ENCODE peak calls at places on chromosomes 5 and 9, in seven cellular contexts. One of them, this sample, is unnamed.

GRCh38 chr9:801399-802071 is 40.0 kb upstream of the DMRT1 start:
- DNase-seq in neural progenitor cell: no peak
- DNase-seq in heart left ventricle: no peak
- DNase-seq in spleen: no peak
- DNase-seq in tibial nerve: no peak
- DNase-seq in neuronal stem cell: no peak
- DNase-seq in naive thymus-derived CD4-positive, alpha-beta T cell: no peak
- DNase-seq in this sample: no peak

GRCh38 chr5:141646026-141646425 is 5.2 kb downstream of the FCHSD1 start:
- DNase-seq in naive thymus-derived CD4-positive, alpha-beta T cell: no peak
- DNase-seq in tibial nerve: no peak
- DNase-seq in neural progenitor cell: no peak
- DNase-seq in neuronal stem cell: no peak
- DNase-seq in spleen: no peak
- DNase-seq in heart left ventricle: no peak
- DNase-seq in this sample: no peak

GRCh38 chr5:33531796-33532195 is 91.0 kb downstream of the TARS1 start:
- DNase-seq in heart left ventricle: no peak
- DNase-seq in tibial nerve: no peak
- DNase-seq in neural progenitor cell: no peak
- DNase-seq in naive thymus-derived CD4-positive, alpha-beta T cell: no peak
- DNase-seq in neuronal stem cell: no peak
- DNase-seq in spleen: no peak
- DNase-seq in this sample: no peak

GRCh38 chr5:135263022-135263668 is 135.9 kb downstream of the MACROH2A1 start:
- DNase-seq in spleen: no peak
- DNase-seq in heart left ventricle: no peak
- DNase-seq in neuronal stem cell: no peak
- DNase-seq in neural progenitor cell: no peak
- DNase-seq in naive thymus-derived CD4-positive, alpha-beta T cell: no peak
- DNase-seq in tibial nerve: no peak
- DNase-seq in this sample: no peak

GRCh38 chr9:125942111-125942510 is 194.9 kb downstream of the PBX3 start:
- DNase-seq in tibial nerve: no peak
- DNase-seq in heart left ventricle: no peak
- DNase-seq in spleen: no peak
- DNase-seq in neuronal stem cell: no peak
- DNase-seq in naive thymus-derived CD4-positive, alpha-beta T cell: no peak
- DNase-seq in neural progenitor cell: no peak
- DNase-seq in this sample: no peak

GRCh38 chr5:144032375-144032774 is 138.1 kb downstream of the YIPF5 start:
- DNase-seq in neural progenitor cell: no peak
- DNase-seq in heart left ventricle: peak; percentile 51
- DNase-seq in naive thymus-derived CD4-positive, alpha-beta T cell: no peak
- DNase-seq in tibial nerve: no peak
- DNase-seq in neuronal stem cell: no peak
- DNase-seq in spleen: no peak
- DNase-seq in this sample: no peak

GRCh38 chr9:101977614-101978210 is 239.3 kb upstream of the GRIN3A start:
- DNase-seq in tibial nerve: no peak
- DNase-seq in neuronal stem cell: no peak
- DNase-seq in neural progenitor cell: no peak
- DNase-seq in naive thymus-derived CD4-positive, alpha-beta T cell: peak; percentile 5
- DNase-seq in spleen: no peak
- DNase-seq in heart left ventricle: no peak
- DNase-seq in this sample: no peak

GRCh38 chr5:453725-454481 is 10.9 kb downstream of the EXOC3 start:
- DNase-seq in spleen: peak; percentile 67
- DNase-seq in heart left ventricle: peak; percentile 23
- DNase-seq in tibial nerve: no peak
- DNase-seq in neural progenitor cell: no peak
- DNase-seq in neuronal stem cell: no peak
- DNase-seq in naive thymus-derived CD4-positive, alpha-beta T cell: no peak
- DNase-seq in this sample: no peak

GRCh38 chr9:138100711-138101349 is 223.2 kb downstream of the CACNA1B start:
- DNase-seq in naive thymus-derived CD4-positive, alpha-beta T cell: no peak
- DNase-seq in heart left ventricle: no peak
- DNase-seq in neural progenitor cell: peak; percentile 23
- DNase-seq in neuronal stem cell: no peak
- DNase-seq in tibial nerve: no peak
- DNase-seq in spleen: peak; percentile 47
- DNase-seq in this sample: peak; percentile 9

GRCh38 chr5:178241688-178242231 is 9.2 kb upstream of the PHYKPL start:
- DNase-seq in tibial nerve: no peak
- DNase-seq in neural progenitor cell: no peak
- DNase-seq in naive thymus-derived CD4-positive, alpha-beta T cell: no peak
- DNase-seq in spleen: peak; percentile 83
- DNase-seq in heart left ventricle: no peak
- DNase-seq in neuronal stem cell: no peak
- DNase-seq in this sample: no peak

GRCh38 chr5:12522116-12522515 is 617.9 kb upstream of the CTNND2 start:
- DNase-seq in neural progenitor cell: no peak
- DNase-seq in heart left ventricle: no peak
- DNase-seq in tibial nerve: no peak
- DNase-seq in neuronal stem cell: no peak
- DNase-seq in naive thymus-derived CD4-positive, alpha-beta T cell: no peak
- DNase-seq in spleen: no peak
- DNase-seq in this sample: no peak

GRCh38 chr5:102975457-102976182 is 144.3 kb downstream of the GIN1 start:
- DNase-seq in naive thymus-derived CD4-positive, alpha-beta T cell: no peak
- DNase-seq in spleen: no peak
- DNase-seq in neuronal stem cell: no peak
- DNase-seq in heart left ventricle: no peak
- DNase-seq in tibial nerve: no peak
- DNase-seq in neural progenitor cell: no peak
- DNase-seq in this sample: no peak

GRCh38 chr5:110377411-110378392 is 348.8 kb downstream of the TMEM232 start:
- DNase-seq in heart left ventricle: no peak
- DNase-seq in neuronal stem cell: no peak
- DNase-seq in naive thymus-derived CD4-positive, alpha-beta T cell: no peak
- DNase-seq in spleen: no peak
- DNase-seq in neural progenitor cell: peak; percentile 30
- DNase-seq in tibial nerve: no peak
- DNase-seq in this sample: no peak

GRCh38 chr5:71587709-71588532 is 781 bp downstream of the MCCC2 start:
- DNase-seq in neuronal stem cell: no peak
- DNase-seq in tibial nerve: no peak
- DNase-seq in spleen: no peak
- DNase-seq in naive thymus-derived CD4-positive, alpha-beta T cell: no peak
- DNase-seq in heart left ventricle: no peak
- DNase-seq in neural progenitor cell: peak; percentile 36
- DNase-seq in this sample: no peak

GRCh38 chr5:151086905-151087360 is 6.1 kb upstream of the TNIP1 start:
- DNase-seq in heart left ventricle: no peak
- DNase-seq in neuronal stem cell: no peak
- DNase-seq in spleen: peak; percentile 89
- DNase-seq in tibial nerve: no peak
- DNase-seq in neural progenitor cell: no peak
- DNase-seq in naive thymus-derived CD4-positive, alpha-beta T cell: peak; percentile 40
- DNase-seq in this sample: no peak

GRCh38 chr5:71932131-71932635 is 175.1 kb upstream of the MAP1B start:
- DNase-seq in naive thymus-derived CD4-positive, alpha-beta T cell: no peak
- DNase-seq in tibial nerve: no peak
- DNase-seq in heart left ventricle: no peak
- DNase-seq in neural progenitor cell: no peak
- DNase-seq in spleen: no peak
- DNase-seq in neuronal stem cell: no peak
- DNase-seq in this sample: no peak

GRCh38 chr9:29830815-29831214 is 2257.5 kb upstream of the C9orf72 start:
- DNase-seq in naive thymus-derived CD4-positive, alpha-beta T cell: no peak
- DNase-seq in heart left ventricle: no peak
- DNase-seq in neuronal stem cell: peak; percentile 38
- DNase-seq in spleen: no peak
- DNase-seq in tibial nerve: no peak
- DNase-seq in neural progenitor cell: peak; percentile 74
- DNase-seq in this sample: peak; percentile 43

GRCh38 chr9:86353591-86354047 is 591 bp downstream of the TUT7 start:
- DNase-seq in tibial nerve: no peak
- DNase-seq in neural progenitor cell: no peak
- DNase-seq in naive thymus-derived CD4-positive, alpha-beta T cell: peak; percentile 11
- DNase-seq in neuronal stem cell: no peak
- DNase-seq in spleen: no peak
- DNase-seq in heart left ventricle: no peak
- DNase-seq in this sample: no peak

GRCh38 chr5:123754903-123755302 is 242.9 kb downstream of the CSNK1G3 start:
- DNase-seq in neuronal stem cell: no peak
- DNase-seq in heart left ventricle: no peak
- DNase-seq in tibial nerve: no peak
- DNase-seq in spleen: no peak
- DNase-seq in neural progenitor cell: no peak
- DNase-seq in naive thymus-derived CD4-positive, alpha-beta T cell: no peak
- DNase-seq in this sample: no peak

GRCh38 chr9:76567086-76567485 is 108.1 kb downstream of the GCNT1 start:
- DNase-seq in neuronal stem cell: no peak
- DNase-seq in spleen: no peak
- DNase-seq in heart left ventricle: no peak
- DNase-seq in naive thymus-derived CD4-positive, alpha-beta T cell: no peak
- DNase-seq in tibial nerve: no peak
- DNase-seq in neural progenitor cell: no peak
- DNase-seq in this sample: no peak

GRCh38 chr9:114061292-114061691 is 16.8 kb downstream of the AMBP start:
- DNase-seq in neuronal stem cell: no peak
- DNase-seq in tibial nerve: no peak
- DNase-seq in neural progenitor cell: no peak
- DNase-seq in spleen: peak; percentile 44
- DNase-seq in naive thymus-derived CD4-positive, alpha-beta T cell: no peak
- DNase-seq in heart left ventricle: no peak
- DNase-seq in this sample: no peak

GRCh38 chr9:113582698-113583200 is 119.2 kb downstream of the RGS3 start:
- DNase-seq in neuronal stem cell: no peak
- DNase-seq in tibial nerve: no peak
- DNase-seq in naive thymus-derived CD4-positive, alpha-beta T cell: no peak
- DNase-seq in neural progenitor cell: no peak
- DNase-seq in spleen: no peak
- DNase-seq in heart left ventricle: peak; percentile 1
- DNase-seq in this sample: no peak

GRCh38 chr9:128102196-128102595 is 25.3 kb downstream of the PTGES2 start:
- DNase-seq in spleen: no peak
- DNase-seq in neural progenitor cell: no peak
- DNase-seq in tibial nerve: no peak
- DNase-seq in naive thymus-derived CD4-positive, alpha-beta T cell: no peak
- DNase-seq in heart left ventricle: peak; percentile 38
- DNase-seq in neuronal stem cell: no peak
- DNase-seq in this sample: no peak

GRCh38 chr5:36363101-36363500 is 61.4 kb upstream of the RANBP3L start:
- DNase-seq in neuronal stem cell: no peak
- DNase-seq in naive thymus-derived CD4-positive, alpha-beta T cell: no peak
- DNase-seq in heart left ventricle: no peak
- DNase-seq in neural progenitor cell: peak; percentile 14
- DNase-seq in spleen: no peak
- DNase-seq in tibial nerve: no peak
- DNase-seq in this sample: peak; percentile 11

GRCh38 chr5:56951131-56951945 is 585 bp downstream of the MIER3 start:
- DNase-seq in heart left ventricle: peak; percentile 66
- DNase-seq in neuronal stem cell: peak; percentile 63
- DNase-seq in neural progenitor cell: peak; percentile 84
- DNase-seq in naive thymus-derived CD4-positive, alpha-beta T cell: peak; percentile 22
- DNase-seq in spleen: peak; percentile 86
- DNase-seq in tibial nerve: no peak
- DNase-seq in this sample: no peak

GRCh38 chr5:72151646-72152045 is 44.4 kb downstream of the MAP1B start:
- DNase-seq in neural progenitor cell: no peak
- DNase-seq in naive thymus-derived CD4-positive, alpha-beta T cell: no peak
- DNase-seq in spleen: no peak
- DNase-seq in tibial nerve: no peak
- DNase-seq in neuronal stem cell: no peak
- DNase-seq in heart left ventricle: no peak
- DNase-seq in this sample: no peak

GRCh38 chr5:54991446-54991845 is 6.1 kb upstream of the ESM1 start:
- DNase-seq in neural progenitor cell: no peak
- DNase-seq in spleen: no peak
- DNase-seq in tibial nerve: no peak
- DNase-seq in naive thymus-derived CD4-positive, alpha-beta T cell: no peak
- DNase-seq in neuronal stem cell: no peak
- DNase-seq in heart left ventricle: no peak
- DNase-seq in this sample: no peak
- H3K27ac ChIP-seq in neural progenitor cell: no peak overlapping the region
- H3K27ac ChIP-seq in spleen: no peak overlapping the region
- H3K27ac ChIP-seq in tibial nerve: no peak overlapping the region
- H3K27ac ChIP-seq in naive thymus-derived CD4-positive, alpha-beta T cell: no peak overlapping the region
- H3K27ac ChIP-seq in neuronal stem cell: no peak overlapping the region
- H3K27ac ChIP-seq in heart left ventricle: no peak overlapping the region
- H3K27ac ChIP-seq in this sample: no peak overlapping the region

GRCh38 chr5:179895861-179896260 is 11.8 kb downstream of the TBC1D9B start:
- DNase-seq in neuronal stem cell: no peak
- DNase-seq in spleen: no peak
- DNase-seq in tibial nerve: no peak
- DNase-seq in heart left ventricle: no peak
- DNase-seq in naive thymus-derived CD4-positive, alpha-beta T cell: no peak
- DNase-seq in neural progenitor cell: no peak
- DNase-seq in this sample: no peak

GRCh38 chr5:179893958-179894895 is 13.5 kb downstream of the TBC1D9B start:
- DNase-seq in tibial nerve: no peak
- DNase-seq in neural progenitor cell: no peak
- DNase-seq in naive thymus-derived CD4-positive, alpha-beta T cell: no peak
- DNase-seq in neuronal stem cell: no peak
- DNase-seq in heart left ventricle: no peak
- DNase-seq in spleen: no peak
- DNase-seq in this sample: no peak

GRCh38 chr5:179890751-179891682 is 16.7 kb downstream of the TBC1D9B start:
- DNase-seq in neuronal stem cell: no peak
- DNase-seq in naive thymus-derived CD4-positive, alpha-beta T cell: no peak
- DNase-seq in heart left ventricle: peak; percentile 48
- DNase-seq in tibial nerve: no peak
- DNase-seq in spleen: no peak
- DNase-seq in neural progenitor cell: no peak
- DNase-seq in this sample: no peak

GRCh38 chr5:179892255-179892654 is 15.4 kb downstream of the TBC1D9B start:
- DNase-seq in tibial nerve: no peak
- DNase-seq in neural progenitor cell: no peak
- DNase-seq in neuronal stem cell: no peak
- DNase-seq in spleen: no peak
- DNase-seq in naive thymus-derived CD4-positive, alpha-beta T cell: no peak
- DNase-seq in heart left ventricle: no peak
- DNase-seq in this sample: no peak

GRCh38 chr5:179893076-179893957 is 14.4 kb downstream of the TBC1D9B start:
- DNase-seq in naive thymus-derived CD4-positive, alpha-beta T cell: no peak
- DNase-seq in heart left ventricle: no peak
- DNase-seq in tibial nerve: no peak
- DNase-seq in neural progenitor cell: no peak
- DNase-seq in spleen: no peak
- DNase-seq in neuronal stem cell: no peak
- DNase-seq in this sample: no peak
- H3K36me3 ChIP-seq in naive thymus-derived CD4-positive, alpha-beta T cell: no peaks in the 10 kb centered on the region
- H3K36me3 ChIP-seq in heart left ventricle: peaks cover 26% of the 10 kb centered on the region
- H3K36me3 ChIP-seq in tibial nerve: peaks cover 100% of the 10 kb centered on the region
- H3K36me3 ChIP-seq in neural progenitor cell: no peaks in the 10 kb centered on the region
- H3K36me3 ChIP-seq in spleen: peaks cover 5% of the 10 kb centered on the region
- H3K36me3 ChIP-seq in neuronal stem cell: peaks cover 92% of the 10 kb centered on the region
- H3K36me3 ChIP-seq in this sample: peaks cover 38% of the 10 kb centered on the region

GRCh38 chr9:2758162-2758950 is 41.0 kb downstream of the KCNV2 start:
- DNase-seq in naive thymus-derived CD4-positive, alpha-beta T cell: no peak
- DNase-seq in tibial nerve: no peak
- DNase-seq in neuronal stem cell: no peak
- DNase-seq in heart left ventricle: no peak
- DNase-seq in neural progenitor cell: no peak
- DNase-seq in spleen: no peak
- DNase-seq in this sample: no peak
- H3K4me1 ChIP-seq in naive thymus-derived CD4-positive, alpha-beta T cell: no peaks in the 10 kb centered on the region
- H3K4me1 ChIP-seq in tibial nerve: no peaks in the 10 kb centered on the region
- H3K4me1 ChIP-seq in neuronal stem cell: no peaks in the 10 kb centered on the region
- H3K4me1 ChIP-seq in heart left ventricle: no peaks in the 10 kb centered on the region
- H3K4me1 ChIP-seq in neural progenitor cell: peaks cover 25% of the 10 kb centered on the region
- H3K4me1 ChIP-seq in spleen: no peaks in the 10 kb centered on the region
- H3K4me1 ChIP-seq in this sample: no peaks in the 10 kb centered on the region

GRCh38 chr5:120874463-120874862 is 410.4 kb downstream of the PRR16 start:
- DNase-seq in neural progenitor cell: no peak
- DNase-seq in spleen: no peak
- DNase-seq in naive thymus-derived CD4-positive, alpha-beta T cell: no peak
- DNase-seq in tibial nerve: no peak
- DNase-seq in heart left ventricle: no peak
- DNase-seq in neuronal stem cell: no peak
- DNase-seq in this sample: no peak
- H3K27ac ChIP-seq in neural progenitor cell: no peak overlapping the region
- H3K27ac ChIP-seq in spleen: no peak overlapping the region
- H3K27ac ChIP-seq in naive thymus-derived CD4-positive, alpha-beta T cell: no peak overlapping the region
- H3K27ac ChIP-seq in tibial nerve: no peak overlapping the region
- H3K27ac ChIP-seq in heart left ventricle: no peak overlapping the region
- H3K27ac ChIP-seq in neuronal stem cell: no peak overlapping the region
- H3K27ac ChIP-seq in this sample: no peak overlapping the region

This sample was measured in iPS DF 6.9.